ENCODE peak calls at places on chromosomes 5 and 9, in ten cellular contexts. L is effector memory CD8-positive, alpha-beta T cell; U is Calu3; N is KBM-7; D is stimulated activated CD4-positive, alpha-beta T cell treated with anti-CD3 and anti-CD28 coated beads, Interleukin-2, amount 100 ng/mL, for 48 hours; Y is WTC11; M is NCI-H524; R is SJSA1; S is 8988T; E is nucleus accumbens. H is an unnamed sample.

GRCh38 chr5:141483842-141484241 is 988 bp upstream of the PCDHGC4 start:
- DNase-seq in L (no peak), U (no peak), N (no peak), D (no peak), Y (no peak), M (no peak), R (no peak), S (no peak), E (no peak), H (no peak)

GRCh38 chr5:67182406-67182805 is 14.2 kb downstream of the CD180 start:
- DNase-seq in L (no peak), U (peak), N (peak), D (no peak), Y (peak), M (no peak), R (no peak), S (no peak), E (peak), H (peak)

GRCh38 chr5:68538886-68539420 is 323.4 kb downstream of the PIK3R1 start:
- DNase-seq in L (no peak), U (no peak), N (no peak), D (no peak), Y (no peak), M (no peak), R (no peak), S (no peak), E (no peak), H (no peak)

GRCh38 chr9:16316911-16317817 is 553.3 kb downstream of the BNC2 start:
- DNase-seq in L (no peak), U (no peak), N (no peak), D (no peak), Y (no peak), M (peak), R (no peak), S (no peak), E (no peak), H (no peak)

GRCh38 chr9:136793063-136793946 is 2.2 kb downstream of the TMEM141 start:
- DNase-seq in L (no peak), U (no peak), N (no peak), D (no peak), Y (no peak), M (no peak), R (no peak), S (no peak), E (no peak), H (peak)

GRCh38 chr5:7714697-7715096 is 136.2 kb downstream of the CFAP90 start:
- DNase-seq in L (no peak), U (no peak), N (no peak), D (no peak), Y (no peak), M (no peak), R (no peak), S (no peak), E (no peak), H (no peak)

GRCh38 chr5:96064905-96065304 is 103.3 kb upstream of the ELL2 start:
- DNase-seq in L (no peak), U (no peak), N (no peak), D (no peak), Y (no peak), M (no peak), R (no peak), S (no peak), E (no peak), H (no peak)

GRCh38 chr9:112323378-112323854 is 10.0 kb downstream of the PTBP3 start:
- DNase-seq in L (no peak), U (no peak), N (no peak), D (no peak), Y (no peak), M (no peak), R (no peak), S (no peak), E (no peak), H (no peak)

GRCh38 chr5:1104327-1105006 is 7.4 kb downstream of the SLC12A7 start:
- DNase-seq in L (peak), U (no peak), N (peak), D (no peak), Y (no peak), M (no peak), R (no peak), S (no peak), E (no peak), H (peak)

GRCh38 chr9:125343518-125344284 is 82.1 kb downstream of the GAPVD1 start:
- DNase-seq in L (no peak), U (no peak), N (no peak), D (no peak), Y (peak), M (peak), R (no peak), S (no peak), E (no peak), H (no peak)

GRCh38 chr5:137218471-137218870 is 280.7 kb downstream of the SPOCK1 start:
- DNase-seq in L (no peak), U (no peak), N (no peak), D (no peak), Y (no peak), M (no peak), R (no peak), S (no peak), E (peak), H (no peak)

GRCh38 chr5:174790906-174791305 is 66.5 kb downstream of the MSX2 start:
- DNase-seq in L (no peak), U (no peak), N (no peak), D (no peak), Y (no peak), M (no peak), R (no peak), S (no peak), E (no peak), H (no peak)

GRCh38 chr5:84715686-84716085 is 331.0 kb upstream of the EDIL3 start:
- DNase-seq in L (no peak), U (no peak), N (no peak), D (no peak), Y (no peak), M (no peak), R (no peak), S (no peak), E (no peak), H (no peak)

GRCh38 chr9:97475079-97475478 is 26.4 kb upstream of the TMOD1 start:
- DNase-seq in L (no peak), U (no peak), N (no peak), D (no peak), Y (no peak), M (no peak), R (no peak), S (no peak), E (no peak), H (no peak)

H was measured in OCI-M1.